ENCODE peak calls at places on chromosome 4, in five cellular contexts. C, R, B, T and J are unnamed samples.

GRCh38 chr4:6469898-6470501 is 2.4 kb downstream of the PPP2R2C start:
- DNase-seq in B (no peak), T (no peak), C (no peak), R (no peak), J (no peak)

GRCh38 chr4:159358226-159358625 is 255.3 kb downstream of the RAPGEF2 start:
- DNase-seq in R (peak; percentile 90), C (no peak), B (no peak), T (no peak), J (no peak)

GRCh38 chr4:42627887-42628646 is 28.8 kb downstream of the ATP8A1 start:
- DNase-seq in B (no peak), T (peak; percentile 0), C (no peak), R (no peak), J (peak; percentile 97)

GRCh38 chr4:8117278-8117682 is 41.3 kb downstream of the ABLIM2 start:
- DNase-seq in C (peak; percentile 89), R (peak; percentile 3), T (peak; percentile 67), B (peak; percentile 12), J (peak; percentile 4)

GRCh38 chr4:137960371-137961050 is 281.6 kb downstream of the SLC7A11 start:
- DNase-seq in B (no peak), T (no peak), R (peak; percentile 92), C (no peak), J (no peak)

GRCh38 chr4:71189471-71189870 is 149.3 kb upstream of the SLC4A4 start:
- DNase-seq in C (no peak), R (peak; percentile 86), B (no peak), T (peak; percentile 35), J (no peak)

GRCh38 chr4:156865391-156865790 is 106.2 kb downstream of the PDGFC start:
- DNase-seq in R (peak; percentile 4), T (no peak), B (no peak), C (no peak), J (no peak)

GRCh38 chr4:11647433-11647832 is 218.7 kb upstream of the HS3ST1 start:
- DNase-seq in C (no peak), B (no peak), R (no peak), T (no peak), J (no peak)

GRCh38 chr4:575281-576141 is 584 bp downstream of the TMEM271 start:
- DNase-seq in B (no peak), C (no peak), T (no peak), R (peak; percentile 44), J (no peak)

GRCh38 chr4:30847157-30847556 is 127.0 kb downstream of the PCDH7 start:
- DNase-seq in B (no peak), C (no peak), T (no peak), R (peak; percentile 20), J (no peak)

GRCh38 chr4:109411964-109412363 is 21.7 kb upstream of the SEC24B start:
- DNase-seq in R (no peak), T (no peak), C (no peak), B (no peak), J (no peak)

GRCh38 chr4:8048856-8049686 is 109.4 kb upstream of the AFAP1 start:
- DNase-seq in C (no peak), T (no peak), B (no peak), R (no peak), J (no peak)

GRCh38 chr4:1233641-1234277 is 15.2 kb downstream of the CTBP1 start:
- DNase-seq in B (no peak), C (no peak), T (no peak), R (peak; percentile 34), J (no peak)

GRCh38 chr4:129327637-129328036 is 231.7 kb downstream of the C4orf33 start:
- DNase-seq in C (no peak), T (no peak), R (no peak), B (no peak), J (no peak)

GRCh38 chr4:133565379-133565778 is 416.3 kb downstream of the PCDH10 start:
- DNase-seq in T (peak; percentile 22), R (peak; percentile 7), B (no peak), C (no peak), J (no peak)

GRCh38 chr4:6134612-6135220 is 65.6 kb downstream of the JAKMIP1 start:
- DNase-seq in C (peak; percentile 25), T (peak; percentile 56), B (peak; percentile 48), R (no peak), J (peak; percentile 51)

GRCh38 chr4:139835006-139835405 is 169.4 kb downstream of the MGST2 start:
- DNase-seq in B (peak; percentile 32), C (no peak), R (peak; percentile 6), T (no peak), J (no peak)

GRCh38 chr4:38092701-38093100 is 132.5 kb downstream of the PTTG2 start:
- DNase-seq in B (no peak), R (peak; percentile 79), C (no peak), T (no peak), J (no peak)

GRCh38 chr4:185318679-185319078 is 77.0 kb downstream of the LRP2BP start:
- DNase-seq in T (peak; percentile 50), C (peak; percentile 45), R (no peak), B (peak; percentile 81), J (no peak)

GRCh38 chr4:152500798-152501434 is 35.0 kb downstream of the FBXW7 start:
- DNase-seq in R (peak; percentile 93), B (peak; percentile 65), C (peak; percentile 54), T (peak; percentile 86), J (peak; percentile 74)

GRCh38 chr4:188030401-188030800 is 34.8 kb downstream of the ZFP42 start:
- DNase-seq in C (no peak), T (no peak), B (no peak), R (no peak), J (no peak)

GRCh38 chr4:8820178-8821102 is 51.2 kb downstream of the HMX1 start:
- DNase-seq in R (no peak), B (no peak), C (peak; percentile 3), T (no peak), J (no peak)

GRCh38 chr4:142416711-142417275 is 429.3 kb downstream of the INPP4B start:
- DNase-seq in T (no peak), B (no peak), R (peak; percentile 42), C (no peak), J (no peak)

GRCh38 chr4:55032179-55032578 is 93.2 kb downstream of the KDR start:
- DNase-seq in T (no peak), B (no peak), R (no peak), C (no peak), J (no peak)

GRCh38 chr4:83947811-83948210 is 411.9 kb downstream of the GPAT3 start:
- DNase-seq in C (no peak), B (no peak), T (no peak), R (peak; percentile 1), J (no peak)

GRCh38 chr4:123415977-123416376 is 19.4 kb downstream of the SPRY1 start:
- DNase-seq in T (no peak), B (peak; percentile 82), R (peak; percentile 45), C (peak; percentile 41), J (no peak)

GRCh38 chr4:159540501-159540900 is 437.6 kb downstream of the RAPGEF2 start:
- DNase-seq in C (no peak), T (no peak), R (no peak), B (no peak), J (no peak)

GRCh38 chr4:929970-930625 is 2.0 kb downstream of the GAK start:
- DNase-seq in R (peak; percentile 71), C (no peak), T (no peak), B (peak; percentile 50), J (no peak)

GRCh38 chr4:13184199-13184598 is 299.9 kb downstream of the RAB28 start:
- DNase-seq in R (no peak), C (no peak), T (no peak), B (no peak), J (no peak)
- TF ChIP-seq BHLHE40 in R (no peak), C (no peak), T (no peak), B (no peak), J (no peak)

GRCh38 chr4:76883147-76883546 is 14.8 kb downstream of the SOWAHB start:
- DNase-seq in T (no peak), R (peak; percentile 81), B (no peak), C (no peak), J (no peak)
- TF ChIP-seq SMC3 in T (no peak), R (no peak), B (no peak), C (no peak), J (no peak)

GRCh38 chr4:73603854-73604584 is 16.2 kb downstream of the RASSF6 start:
- DNase-seq in C (no peak), B (no peak), T (peak; percentile 44), R (peak; percentile 6), J (no peak)

GRCh38 chr4:73607375-73608026 is 12.7 kb downstream of the RASSF6 start:
- DNase-seq in R (peak; percentile 36), C (no peak), B (no peak), T (peak; percentile 29), J (no peak)

GRCh38 chr4:73608677-73609594 is 11.3 kb downstream of the RASSF6 start:
- DNase-seq in T (peak; percentile 39), B (peak; percentile 81), C (no peak), R (peak; percentile 49), J (no peak)

GRCh38 chr4:73609688-73610087 is 10.5 kb downstream of the RASSF6 start:
- DNase-seq in C (no peak), B (peak; percentile 65), T (peak; percentile 26), R (peak; percentile 73), J (no peak)

GRCh38 chr4:73606465-73606974 is 13.7 kb downstream of the RASSF6 start:
- DNase-seq in B (no peak), R (no peak), C (no peak), T (no peak), J (peak; percentile 74)
- TF ChIP-seq BHLHE40 in B (no peak), R (no peak), C (no peak), T (no peak), J (no peak)

DNA sequence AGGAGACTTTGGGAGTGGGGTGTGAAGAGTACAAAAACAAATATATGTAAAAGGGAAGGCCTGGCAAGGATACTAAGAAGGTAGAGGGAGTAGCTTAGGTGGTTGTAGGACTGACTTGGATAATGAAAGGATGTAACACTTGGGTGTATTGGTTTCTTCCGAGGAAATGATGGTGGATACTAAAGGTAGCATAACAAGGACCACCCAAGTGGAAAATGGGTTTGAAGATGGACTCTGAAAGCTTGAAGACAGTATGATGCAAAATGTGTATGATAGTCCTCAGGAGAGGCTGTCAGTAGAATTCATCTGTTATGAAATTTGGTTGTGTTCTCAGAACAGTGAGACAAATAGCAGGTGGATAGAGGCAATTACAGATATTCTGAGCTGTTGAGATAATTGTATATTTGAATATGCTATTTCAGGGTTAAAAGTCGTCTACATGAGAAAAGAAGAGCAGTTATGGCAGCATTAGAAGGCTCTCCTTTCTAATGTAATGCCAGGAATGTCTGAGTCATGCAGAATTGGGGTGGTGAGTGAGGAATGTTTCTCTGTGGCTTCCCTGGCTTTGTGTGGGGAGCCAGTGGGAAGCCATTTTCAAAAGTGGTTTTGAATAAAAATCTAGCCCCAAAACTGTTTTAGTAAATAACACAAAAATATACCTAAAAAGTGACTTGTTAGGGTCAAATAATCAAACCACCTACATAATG is 75.6 kb downstream of the FHIP1A start:
- DNase-seq in B (peak; percentile 38), R (peak; percentile 77), T (peak; percentile 21), C (no peak), J (no peak)
- TF ChIP-seq SMC3 in B (no peak), R (no peak), T (no peak), C (no peak), J (no peak)

GRCh38 chr4:10381146-10381545 is 76.1 kb downstream of the ZNF518B start:
- DNase-seq in C (no peak), R (no peak), T (no peak), B (no peak), J (no peak)
- TF ChIP-seq BHLHE40 in C (no peak), R (no peak), T (no peak), B (no peak), J (no peak)

DNA sequence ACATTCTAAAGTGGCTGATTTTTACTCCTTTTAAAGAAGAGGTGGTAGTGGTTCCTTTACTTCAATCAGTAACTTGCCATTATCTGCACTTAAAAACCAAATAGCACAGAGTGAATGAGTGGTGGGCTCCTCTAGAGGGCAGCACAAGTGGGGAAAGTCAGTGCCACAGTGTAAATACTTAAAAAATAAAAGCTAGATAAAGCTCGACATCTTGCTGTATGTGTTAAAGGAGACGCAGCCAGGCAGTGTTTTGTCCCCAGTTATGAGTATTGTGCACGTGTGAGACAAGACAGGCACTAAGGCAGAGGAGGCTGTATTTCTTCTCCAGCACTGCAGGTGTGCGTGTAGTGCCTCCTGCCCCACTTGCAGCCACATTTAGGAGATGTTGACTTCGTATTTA is 24.6 kb downstream of the NAP1L5 start:
- DNase-seq in C (peak; percentile 43), R (peak; percentile 48), T (peak; percentile 30), B (peak; percentile 28), J (no peak)
- TF ChIP-seq SMC3 in C (peak; percentile 39), R (peak; percentile 43), T (no peak), B (peak; percentile 24), J (peak; percentile 16)